ENCODE peak calls at places on chromosomes 11 and 22, in nine cellular contexts. O is AG10803, F is A673, R is glutamatergic neuron, D is dorsolateral prefrontal cortex, N is progenitor cell of endocrine pancreas, I is astrocyte of the spinal cord, L is GM20000, Z is cardiac fibroblast. H is an unnamed sample.

GRCh38 chr11:116638463-116638862 is 134.3 kb downstream of the BUD13 start:
- DNase-seq in N (no peak), O (no peak), L (no peak), F (no peak), Z (no peak), R (no peak), D (no peak), I (no peak), H (no peak)

GRCh38 chr22:24156146-24156914 is 25.0 kb upstream of the SUSD2 start:
- DNase-seq in D (no peak), R (peak; percentile 52), O (peak; percentile 32), L (peak; percentile 88), I (peak; percentile 48), N (no peak), Z (peak; percentile 36), F (peak; percentile 80), H (no peak)

GRCh38 chr11:5269715-5270147 is at the start of gene HBE1:
- DNase-seq in R (no peak), L (no peak), D (no peak), N (no peak), F (no peak), I (no peak), O (no peak), Z (no peak), H (no peak)

GRCh38 chr11:83816572-83817187 is 530.5 kb upstream of the CCDC90B start:
- DNase-seq in I (peak; percentile 33), O (peak; percentile 26), R (no peak), Z (peak; percentile 49), N (no peak), F (peak; percentile 91), D (no peak), L (peak; percentile 14), H (no peak)

GRCh38 chr22:20956258-20957117 is 10.6 kb upstream of the AIFM3 start:
- DNase-seq in Z (peak; percentile 20), D (no peak), R (no peak), I (peak; percentile 31), O (no peak), F (no peak), L (no peak), N (no peak), H (no peak)

GRCh38 chr11:96263361-96263763 is 79.6 kb downstream of the MAML2 start:
- DNase-seq in R (no peak), N (no peak), F (no peak), I (peak; percentile 57), O (peak; percentile 89), D (no peak), Z (peak; percentile 89), L (no peak), H (no peak)

GRCh38 chr22:49959782-49960158 is 802 bp upstream of the PIM3 start:
- DNase-seq in O (peak; percentile 18), F (no peak), R (peak; percentile 47), I (no peak), D (no peak), Z (peak; percentile 49), L (no peak), N (no peak), H (peak; percentile 44)

GRCh38 chr11:58193403-58193802 is 4.5 kb downstream of the OR9Q2 start:
- DNase-seq in Z (no peak), R (no peak), L (no peak), N (no peak), I (no peak), D (no peak), O (no peak), F (no peak), H (no peak)

GRCh38 chr11:117626576-117626975 is 170.4 kb downstream of the DSCAML1 start:
- DNase-seq in F (no peak), Z (no peak), I (no peak), N (no peak), L (no peak), D (no peak), R (peak; percentile 5), O (no peak), H (no peak)

GRCh38 chr11:77508031-77508430 is 34.1 kb upstream of the PAK1 start:
- DNase-seq in N (no peak), D (no peak), L (no peak), I (no peak), Z (no peak), O (no peak), F (no peak), R (no peak), H (no peak)
- TF ChIP-seq CTCF in N (peak; percentile 7), D (no peak), L (no peak), I (no peak), Z (no peak), O (no peak), F (no peak), R (peak; percentile 22), H (no peak)

DNA sequence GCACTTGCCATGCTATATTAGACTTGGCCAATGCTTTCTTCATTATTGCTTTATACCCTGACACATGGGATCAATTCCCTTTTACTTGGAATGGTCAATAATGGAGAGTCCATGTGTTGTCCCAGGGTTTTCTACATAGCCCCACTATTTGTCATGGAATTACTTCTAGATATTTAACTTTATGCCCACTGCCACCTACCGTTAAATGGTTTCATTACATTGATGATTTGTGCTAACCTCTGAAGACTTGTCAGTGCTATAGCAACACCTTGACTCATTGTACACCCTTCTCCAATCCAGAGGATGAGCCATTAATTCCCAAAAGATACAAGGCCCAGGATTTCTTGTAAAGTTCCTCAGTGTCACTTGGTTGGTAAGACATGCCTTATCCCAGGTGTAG is 31.4 kb upstream of the SLC22A25 start:
- DNase-seq in I (no peak), F (peak; percentile 35), D (no peak), R (no peak), L (no peak), O (no peak), Z (peak; percentile 12), N (no peak), H (no peak)
- TF ChIP-seq CTCF in I (no peak), F (peak; percentile 47), D (no peak), R (no peak), L (no peak), O (no peak), Z (no peak), N (no peak), H (no peak)

DNA sequence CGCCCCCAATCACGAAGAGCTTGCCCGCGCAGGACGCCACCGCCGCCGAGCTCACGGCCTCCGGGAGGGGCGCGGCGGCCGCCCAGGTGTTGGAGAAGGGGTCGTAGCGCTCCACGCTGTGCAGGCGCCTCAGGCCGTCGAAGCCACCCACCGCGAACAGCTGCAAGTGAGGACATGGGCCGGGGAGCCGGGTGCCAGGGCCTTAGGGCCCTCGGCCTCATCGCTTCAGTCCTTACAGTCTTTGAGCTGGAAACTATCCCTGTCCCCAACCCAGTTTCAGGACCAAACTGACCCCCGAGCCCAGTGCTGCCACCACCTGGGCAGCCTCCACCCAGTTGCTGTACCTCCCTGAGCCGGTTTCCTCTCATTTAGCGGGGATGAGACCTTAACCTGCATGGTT is 7.6 kb downstream of the KLHL35 start:
- DNase-seq in Z (no peak), D (no peak), N (no peak), F (no peak), R (no peak), I (no peak), O (no peak), L (peak; percentile 52), H (peak; percentile 49)
- TF ChIP-seq CTCF in Z (peak; percentile 52), D (no peak), N (peak; percentile 41), F (peak; percentile 41), R (no peak), I (peak; percentile 38), O (peak; percentile 20), L (no peak), H (peak; percentile 64)

GRCh38 chr11:64918056-64918455 is 1.0 kb upstream of the ATG2A start:
- DNase-seq in N (no peak), Z (peak; percentile 62), F (peak; percentile 57), O (peak; percentile 73), R (no peak), L (no peak), D (no peak), I (peak; percentile 71), H (no peak)
- TF ChIP-seq CTCF in N (peak; percentile 35), Z (peak; percentile 29), F (peak; percentile 28), O (peak; percentile 47), R (no peak), L (no peak), D (no peak), I (peak; percentile 33), H (no peak)